ENCODE peak calls at places on chromosomes 6 and 20, in ten cellular contexts. One of them, this sample, is unnamed.

GRCh38 chr6:33205172-33206026 is 944 bp downstream of the HSD17B8 start:
- DNase-seq in ovary: no peak
- DNase-seq in IMR-90: peak
- DNase-seq in neural crest cell: no peak
- DNase-seq in PC-3: peak
- DNase-seq in pancreas: no peak
- DNase-seq in coronary artery: no peak
- DNase-seq in progenitor cell of endocrine pancreas: no peak
- DNase-seq in type B pancreatic cell: no peak
- DNase-seq in breast epithelium: no peak
- DNase-seq in this sample: no peak

GRCh38 chr6:81812416-81812815 is 59.9 kb upstream of the TENT5A start:
- DNase-seq in coronary artery: no peak
- DNase-seq in type B pancreatic cell: no peak
- DNase-seq in PC-3: no peak
- DNase-seq in IMR-90: no peak
- DNase-seq in progenitor cell of endocrine pancreas: no peak
- DNase-seq in neural crest cell: no peak
- DNase-seq in pancreas: no peak
- DNase-seq in ovary: no peak
- DNase-seq in breast epithelium: no peak
- DNase-seq in this sample: no peak

GRCh38 chr20:62551408-62552323 is 75.9 kb upstream of the GATA5 start:
- DNase-seq in type B pancreatic cell: no peak
- DNase-seq in neural crest cell: no peak
- DNase-seq in pancreas: no peak
- DNase-seq in coronary artery: no peak
- DNase-seq in breast epithelium: no peak
- DNase-seq in IMR-90: no peak
- DNase-seq in progenitor cell of endocrine pancreas: no peak
- DNase-seq in PC-3: no peak
- DNase-seq in ovary: no peak
- DNase-seq in this sample: peak

GRCh38 chr6:11213305-11214106 is 19.0 kb downstream of the NEDD9 start:
- DNase-seq in pancreas: no peak
- DNase-seq in progenitor cell of endocrine pancreas: no peak
- DNase-seq in coronary artery: no peak
- DNase-seq in breast epithelium: peak
- DNase-seq in IMR-90: peak
- DNase-seq in type B pancreatic cell: no peak
- DNase-seq in PC-3: no peak
- DNase-seq in ovary: no peak
- DNase-seq in neural crest cell: no peak
- DNase-seq in this sample: no peak

GRCh38 chr6:116564921-116565872 is 6.1 kb upstream of the RWDD1 start:
- DNase-seq in type B pancreatic cell: peak
- DNase-seq in progenitor cell of endocrine pancreas: no peak
- DNase-seq in neural crest cell: no peak
- DNase-seq in breast epithelium: no peak
- DNase-seq in IMR-90: no peak
- DNase-seq in coronary artery: no peak
- DNase-seq in ovary: no peak
- DNase-seq in pancreas: peak
- DNase-seq in PC-3: no peak
- DNase-seq in this sample: no peak

GRCh38 chr6:45073771-45074170 is 254.4 kb upstream of the RUNX2 start:
- DNase-seq in pancreas: no peak
- DNase-seq in neural crest cell: no peak
- DNase-seq in type B pancreatic cell: no peak
- DNase-seq in PC-3: no peak
- DNase-seq in ovary: no peak
- DNase-seq in IMR-90: peak
- DNase-seq in breast epithelium: no peak
- DNase-seq in coronary artery: no peak
- DNase-seq in progenitor cell of endocrine pancreas: no peak
- DNase-seq in this sample: no peak

GRCh38 chr20:21291026-21291425 is 12.1 kb upstream of the XRN2 start:
- DNase-seq in type B pancreatic cell: no peak
- DNase-seq in breast epithelium: no peak
- DNase-seq in coronary artery: no peak
- DNase-seq in IMR-90: peak
- DNase-seq in PC-3: peak
- DNase-seq in pancreas: no peak
- DNase-seq in progenitor cell of endocrine pancreas: no peak
- DNase-seq in ovary: no peak
- DNase-seq in neural crest cell: no peak
- DNase-seq in this sample: no peak

GRCh38 chr20:63033635-63034510 is 27.1 kb upstream of the BHLHE23 start:
- DNase-seq in coronary artery: no peak
- DNase-seq in breast epithelium: no peak
- DNase-seq in neural crest cell: no peak
- DNase-seq in PC-3: no peak
- DNase-seq in progenitor cell of endocrine pancreas: no peak
- DNase-seq in ovary: no peak
- DNase-seq in type B pancreatic cell: no peak
- DNase-seq in IMR-90: no peak
- DNase-seq in pancreas: no peak
- DNase-seq in this sample: no peak

GRCh38 chr6:113763311-113763766 is 93.8 kb upstream of the MARCKS start:
- DNase-seq in ovary: no peak
- DNase-seq in PC-3: peak
- DNase-seq in IMR-90: peak
- DNase-seq in neural crest cell: no peak
- DNase-seq in breast epithelium: no peak
- DNase-seq in pancreas: no peak
- DNase-seq in progenitor cell of endocrine pancreas: no peak
- DNase-seq in coronary artery: no peak
- DNase-seq in type B pancreatic cell: no peak
- DNase-seq in this sample: no peak

GRCh38 chr20:57736738-57737347 is 27.0 kb upstream of the PMEPA1 start:
- DNase-seq in type B pancreatic cell: no peak
- DNase-seq in pancreas: no peak
- DNase-seq in breast epithelium: no peak
- DNase-seq in PC-3: no peak
- DNase-seq in progenitor cell of endocrine pancreas: no peak
- DNase-seq in IMR-90: no peak
- DNase-seq in coronary artery: no peak
- DNase-seq in ovary: no peak
- DNase-seq in neural crest cell: no peak
- DNase-seq in this sample: no peak

GRCh38 chr20:3237958-3238615 is 903 bp downstream of the SLC4A11 start:
- DNase-seq in coronary artery: no peak
- DNase-seq in breast epithelium: no peak
- DNase-seq in ovary: no peak
- DNase-seq in progenitor cell of endocrine pancreas: no peak
- DNase-seq in neural crest cell: no peak
- DNase-seq in pancreas: peak
- DNase-seq in IMR-90: no peak
- DNase-seq in PC-3: no peak
- DNase-seq in type B pancreatic cell: no peak
- DNase-seq in this sample: no peak

GRCh38 chr6:135759831-135760230 is 91.7 kb upstream of the PDE7B start:
- DNase-seq in ovary: no peak
- DNase-seq in type B pancreatic cell: no peak
- DNase-seq in PC-3: peak
- DNase-seq in breast epithelium: no peak
- DNase-seq in coronary artery: no peak
- DNase-seq in IMR-90: peak
- DNase-seq in pancreas: no peak
- DNase-seq in neural crest cell: no peak
- DNase-seq in progenitor cell of endocrine pancreas: no peak
- DNase-seq in this sample: no peak
- TF ChIP-seq CTCF in ovary: no peak
- TF ChIP-seq CTCF in type B pancreatic cell: no peak
- TF ChIP-seq CTCF in PC-3: peak
- TF ChIP-seq CTCF in breast epithelium: no peak
- TF ChIP-seq CTCF in coronary artery: no peak
- TF ChIP-seq CTCF in IMR-90: peak
- TF ChIP-seq CTCF in pancreas: no peak
- TF ChIP-seq CTCF in neural crest cell: no peak
- TF ChIP-seq CTCF in progenitor cell of endocrine pancreas: no peak
- TF ChIP-seq CTCF in this sample: no peak

GRCh38 chr6:108523697-108524096 is 37.0 kb upstream of the FOXO3 start:
- DNase-seq in IMR-90: no peak
- DNase-seq in progenitor cell of endocrine pancreas: no peak
- DNase-seq in breast epithelium: no peak
- DNase-seq in PC-3: no peak
- DNase-seq in pancreas: no peak
- DNase-seq in ovary: no peak
- DNase-seq in type B pancreatic cell: no peak
- DNase-seq in coronary artery: no peak
- DNase-seq in neural crest cell: no peak
- DNase-seq in this sample: no peak

GRCh38 chr6:108521616-108522107 is 39.1 kb upstream of the FOXO3 start:
- DNase-seq in progenitor cell of endocrine pancreas: no peak
- DNase-seq in IMR-90: no peak
- DNase-seq in type B pancreatic cell: no peak
- DNase-seq in breast epithelium: no peak
- DNase-seq in coronary artery: no peak
- DNase-seq in ovary: no peak
- DNase-seq in neural crest cell: no peak
- DNase-seq in PC-3: no peak
- DNase-seq in pancreas: no peak
- DNase-seq in this sample: no peak

GRCh38 chr6:108524528-108525218 is 36.0 kb upstream of the FOXO3 start:
- DNase-seq in neural crest cell: no peak
- DNase-seq in coronary artery: no peak
- DNase-seq in type B pancreatic cell: no peak
- DNase-seq in IMR-90: peak
- DNase-seq in PC-3: no peak
- DNase-seq in pancreas: no peak
- DNase-seq in progenitor cell of endocrine pancreas: no peak
- DNase-seq in ovary: no peak
- DNase-seq in breast epithelium: no peak
- DNase-seq in this sample: no peak

DNA sequence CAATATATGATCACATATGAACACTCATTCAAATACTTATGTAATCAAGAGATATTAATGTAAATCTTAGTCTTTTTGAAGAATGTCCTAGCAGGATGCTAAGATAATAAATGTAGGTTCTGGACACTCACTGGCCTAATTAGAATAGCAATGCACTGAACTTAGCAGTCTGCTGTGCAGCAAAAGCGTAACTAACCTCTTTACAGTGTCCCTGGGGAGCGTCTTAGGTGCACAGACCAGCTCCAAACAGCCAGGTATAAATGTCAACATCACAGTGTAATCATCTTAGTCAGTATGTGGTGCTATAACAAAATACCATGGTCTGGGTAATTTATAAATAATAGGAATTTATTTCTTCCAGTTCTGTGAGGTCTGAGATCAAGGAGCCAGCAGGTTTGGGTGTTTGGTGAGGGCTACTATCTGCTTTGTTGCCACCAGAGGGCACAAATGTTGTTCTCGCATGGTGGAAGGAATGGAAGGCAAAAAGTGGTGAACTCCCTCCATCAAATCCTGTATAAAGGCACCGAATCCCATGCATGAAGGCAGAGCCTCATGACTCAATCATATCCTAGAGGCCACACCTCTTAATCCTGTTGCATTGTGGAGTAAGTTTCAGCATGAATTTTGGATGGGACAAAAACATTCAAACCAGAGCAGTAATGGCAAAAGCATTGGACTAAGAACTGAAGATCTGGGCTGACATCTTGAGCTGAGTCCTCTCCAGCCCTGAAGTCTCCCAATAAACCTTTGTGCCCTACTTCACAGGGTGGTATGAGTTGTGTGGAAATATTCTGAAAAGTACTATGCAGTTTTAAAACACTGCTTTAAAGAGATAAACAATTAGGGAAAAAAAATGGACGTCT is 41.8 kb upstream of the FOXO3 start:
- DNase-seq in coronary artery: no peak
- DNase-seq in pancreas: no peak
- DNase-seq in IMR-90: peak
- DNase-seq in breast epithelium: no peak
- DNase-seq in type B pancreatic cell: no peak
- DNase-seq in ovary: no peak
- DNase-seq in PC-3: peak
- DNase-seq in progenitor cell of endocrine pancreas: no peak
- DNase-seq in neural crest cell: no peak
- DNase-seq in this sample: no peak
- TF ChIP-seq CTCF in coronary artery: no peak
- TF ChIP-seq CTCF in pancreas: no peak
- TF ChIP-seq CTCF in IMR-90: peak
- TF ChIP-seq CTCF in breast epithelium: peak
- TF ChIP-seq CTCF in type B pancreatic cell: peak
- TF ChIP-seq CTCF in ovary: no peak
- TF ChIP-seq CTCF in PC-3: peak
- TF ChIP-seq CTCF in progenitor cell of endocrine pancreas: peak
- TF ChIP-seq CTCF in neural crest cell: peak
- TF ChIP-seq CTCF in this sample: no peak

DNA sequence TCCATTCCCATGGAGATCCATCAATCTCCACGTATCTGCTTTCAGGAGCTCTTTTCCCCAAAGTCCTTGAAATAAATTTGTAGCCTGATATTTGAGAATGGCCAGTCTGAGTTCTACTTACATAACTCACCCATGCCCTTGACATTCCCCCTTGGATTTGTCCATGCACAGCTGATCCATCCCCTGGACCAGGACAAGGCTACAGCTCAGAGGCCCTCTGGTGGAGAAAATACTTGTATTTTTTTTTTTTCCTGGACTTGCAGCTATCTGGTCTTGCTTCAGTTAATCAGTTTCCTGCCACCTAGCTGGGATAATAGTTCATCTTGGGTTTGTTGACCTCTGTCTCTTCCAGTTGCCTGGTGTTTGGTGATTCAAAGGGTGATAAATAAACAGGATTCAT is 467.6 kb downstream of the DHX35 start:
- DNase-seq in breast epithelium: no peak
- DNase-seq in IMR-90: no peak
- DNase-seq in ovary: no peak
- DNase-seq in pancreas: no peak
- DNase-seq in coronary artery: no peak
- DNase-seq in progenitor cell of endocrine pancreas: no peak
- DNase-seq in PC-3: peak
- DNase-seq in neural crest cell: no peak
- DNase-seq in type B pancreatic cell: no peak
- DNase-seq in this sample: no peak
- TF ChIP-seq CTCF in breast epithelium: no peak
- TF ChIP-seq CTCF in IMR-90: no peak
- TF ChIP-seq CTCF in ovary: no peak
- TF ChIP-seq CTCF in pancreas: no peak
- TF ChIP-seq CTCF in coronary artery: no peak
- TF ChIP-seq CTCF in progenitor cell of endocrine pancreas: peak
- TF ChIP-seq CTCF in PC-3: no peak
- TF ChIP-seq CTCF in neural crest cell: peak
- TF ChIP-seq CTCF in type B pancreatic cell: peak
- TF ChIP-seq CTCF in this sample: no peak

DNA sequence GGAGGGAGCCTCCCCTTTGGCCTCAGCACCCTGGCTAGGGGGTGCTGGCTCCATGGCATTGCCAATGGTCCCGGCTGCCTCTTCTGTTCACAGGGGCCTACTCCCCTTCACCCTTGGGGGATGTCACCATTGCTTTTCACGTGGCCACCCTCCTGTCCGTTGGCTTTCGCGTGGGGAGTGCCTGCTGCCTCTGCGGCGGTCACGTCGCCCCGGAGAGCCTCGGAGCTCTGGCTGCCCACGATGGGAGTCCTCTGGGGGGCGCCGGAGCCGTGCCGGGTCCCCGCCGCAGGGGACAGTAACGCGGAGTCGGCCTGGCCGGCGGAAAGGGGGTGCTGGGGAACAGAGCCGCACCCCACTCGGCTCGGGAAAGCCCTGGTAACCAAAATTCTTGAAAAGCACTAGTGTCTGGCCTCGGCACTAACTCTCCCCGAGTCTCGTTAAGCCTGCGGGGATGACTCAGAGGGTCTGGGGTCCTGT is 661 bp upstream of the HEBP2 start:
- DNase-seq in neural crest cell: peak
- DNase-seq in type B pancreatic cell: no peak
- DNase-seq in IMR-90: no peak
- DNase-seq in PC-3: no peak
- DNase-seq in ovary: peak
- DNase-seq in pancreas: peak
- DNase-seq in breast epithelium: no peak
- DNase-seq in coronary artery: no peak
- DNase-seq in progenitor cell of endocrine pancreas: peak
- DNase-seq in this sample: peak
- TF ChIP-seq CTCF in neural crest cell: no peak
- TF ChIP-seq CTCF in type B pancreatic cell: peak
- TF ChIP-seq CTCF in IMR-90: peak
- TF ChIP-seq CTCF in PC-3: peak
- TF ChIP-seq CTCF in ovary: no peak
- TF ChIP-seq CTCF in pancreas: no peak
- TF ChIP-seq CTCF in breast epithelium: no peak
- TF ChIP-seq CTCF in coronary artery: no peak
- TF ChIP-seq CTCF in progenitor cell of endocrine pancreas: peak
- TF ChIP-seq CTCF in this sample: no peak